ENCODE peak calls at places on chromosomes 1 and 21, in five cellular contexts. P is H9; R is CD4-positive, alpha-beta T cell; T is testis; O is dorsolateral prefrontal cortex. S is an unnamed sample.

GRCh38 chr1:107593436-107594209 is 371.4 kb downstream of the VAV3 start:
- DNase-seq in O (no peak), P (no peak), T (no peak), R (no peak), S (no peak)

GRCh38 chr1:14413809-14414208 is 184.7 kb upstream of the KAZN start:
- DNase-seq in R (no peak), O (peak), T (no peak), P (no peak), S (no peak)

GRCh38 chr1:48684381-48684780 is 92.3 kb downstream of the BEND5 start:
- DNase-seq in O (no peak), P (no peak), R (no peak), T (no peak), S (no peak)

GRCh38 chr1:76247261-76247852 is 172.8 kb downstream of the ST6GALNAC3 start:
- DNase-seq in O (no peak), P (no peak), R (no peak), T (no peak), S (peak)

GRCh38 chr1:235102993-235103411 is 25.6 kb downstream of the TOMM20 start:
- DNase-seq in R (no peak), T (no peak), P (no peak), O (no peak), S (no peak)

GRCh38 chr21:37072239-37072987 is 458 bp downstream of the PIGP start:
- DNase-seq in P (no peak), T (peak), R (peak), O (peak), S (peak)

GRCh38 chr21:17795084-17796036 is 23.8 kb downstream of the C21orf91 start:
- DNase-seq in T (no peak), P (no peak), O (no peak), R (no peak), S (no peak)

GRCh38 chr1:41528726-41529605 is 44.5 kb upstream of the EDN2 start:
- DNase-seq in T (no peak), R (no peak), O (peak), P (no peak), S (no peak)

GRCh38 chr1:178772952-178773351 is 47.9 kb downstream of the RALGPS2 start:
- DNase-seq in P (no peak), T (no peak), R (no peak), O (no peak), S (no peak)

GRCh38 chr1:224769987-224770693 is 154.0 kb downstream of the CNIH3 start:
- DNase-seq in T (no peak), O (no peak), R (no peak), P (no peak), S (no peak)

GRCh38 chr1:151613275-151613867 is 1.5 kb downstream of the SNX27 start:
- DNase-seq in T (no peak), R (no peak), P (no peak), O (no peak), S (no peak)

GRCh38 chr1:174258148-174258550 is 98.8 kb downstream of the RABGAP1L start:
- DNase-seq in T (peak), O (no peak), R (peak), P (peak), S (peak)

GRCh38 chr21:41139275-41139674 is 28.7 kb upstream of the BACE2 start:
- DNase-seq in T (no peak), O (no peak), R (no peak), P (no peak), S (no peak)

GRCh38 chr1:39886757-39887231 is 3.5 kb upstream of the TRIT1 start:
- DNase-seq in T (no peak), R (no peak), P (no peak), O (no peak), S (no peak)

GRCh38 chr21:25664462-25665070 is 25.5 kb downstream of the JAM2 start:
- DNase-seq in T (no peak), P (no peak), O (no peak), R (no peak), S (no peak)

GRCh38 chr1:21312407-21312992 is 22.2 kb upstream of the ECE1 start:
- DNase-seq in O (no peak), P (no peak), R (no peak), T (no peak), S (no peak)

GRCh38 chr1:153387001-153387400 is 3.9 kb downstream of the S100A8 start:
- DNase-seq in T (no peak), R (no peak), P (no peak), O (no peak), S (no peak)

GRCh38 chr1:66438062-66438970 is 95.6 kb upstream of the SGIP1 start:
- DNase-seq in R (no peak), P (no peak), T (no peak), O (no peak), S (no peak)

GRCh38 chr1:172969611-172970010 is 81.1 kb downstream of the TNFSF18 start:
- DNase-seq in P (no peak), O (no peak), T (no peak), R (no peak), S (no peak)

GRCh38 chr1:203599875-203600781 is 26.5 kb upstream of the ATP2B4 start:
- DNase-seq in O (no peak), T (no peak), P (no peak), R (no peak), S (peak)

GRCh38 chr1:181784039-181784683 is 277.4 kb downstream of the ZNF648 start:
- DNase-seq in P (no peak), R (no peak), T (no peak), O (no peak), S (no peak)

GRCh38 chr1:165444897-165445370 is at the start of gene RXRG:
- DNase-seq in P (peak), T (peak), R (no peak), O (no peak), S (peak)

GRCh38 chr1:167881786-167882185 is 32.1 kb downstream of the ADCY10 start:
- DNase-seq in O (no peak), P (no peak), T (no peak), R (no peak), S (no peak)

GRCh38 chr1:207959141-207959825 is 48.4 kb upstream of the CD34 start:
- DNase-seq in T (peak), R (no peak), O (no peak), P (peak), S (no peak)

GRCh38 chr1:175188936-175189335 is 3.6 kb downstream of the KIAA0040 start:
- DNase-seq in P (no peak), R (peak), T (no peak), O (no peak), S (no peak)

GRCh38 chr1:154442006-154442740 is 37.0 kb downstream of the IL6R start:
- DNase-seq in T (no peak), P (no peak), R (no peak), O (no peak), S (peak)

GRCh38 chr1:210233495-210234253 is 1.1 kb downstream of the SERTAD4 start:
- DNase-seq in T (no peak), O (peak), P (peak), R (no peak), S (peak)

GRCh38 chr1:222225171-222225570 is 322.7 kb downstream of the HHIPL2 start:
- DNase-seq in O (no peak), R (no peak), P (no peak), T (no peak), S (no peak)

GRCh38 chr1:180926164-180926981 is 13.7 kb downstream of the KIAA1614 start:
- DNase-seq in T (peak), R (no peak), O (peak), P (no peak), S (peak)

GRCh38 chr1:19391596-19391981 is 79.5 kb downstream of the SLC66A1 start:
- DNase-seq in O (no peak), R (no peak), T (no peak), P (no peak), S (no peak)

GRCh38 chr1:206895837-206896242 is 1.4 kb upstream of the IL24 start:
- DNase-seq in O (no peak), P (no peak), R (no peak), T (no peak), S (peak)

GRCh38 chr1:227781314-227781930 is 34.1 kb upstream of the PRSS38 start:
- DNase-seq in P (peak), O (no peak), T (peak), R (no peak), S (no peak)

GRCh38 chr1:16053781-16054502 is 10.4 kb downstream of the CLCNKB start:
- DNase-seq in O (no peak), T (no peak), R (no peak), P (no peak), S (no peak)

GRCh38 chr1:235939488-235939775 is 72.7 kb upstream of the LYST start:
- DNase-seq in T (no peak), P (no peak), R (no peak), O (no peak), S (no peak)

GRCh38 chr1:112744019-112744578 is 29.0 kb upstream of the PPM1J start:
- DNase-seq in O (no peak), R (no peak), T (peak), P (peak), S (no peak)

GRCh38 chr1:6930901-6931300 is 145.6 kb downstream of the CAMTA1 start:
- DNase-seq in R (no peak), P (no peak), T (no peak), O (no peak), S (no peak)

GRCh38 chr1:25031966-25032667 is 102.0 kb upstream of the RUNX3 start:
- DNase-seq in O (no peak), T (no peak), R (peak), P (no peak), S (no peak)

GRCh38 chr1:182633657-182634281 is 29.6 kb upstream of the RGS16 start:
- DNase-seq in T (no peak), P (no peak), R (no peak), O (no peak), S (peak)

GRCh38 chr1:112251766-112252506 is 144.1 kb upstream of the CTTNBP2NL start:
- DNase-seq in O (no peak), R (no peak), P (no peak), T (no peak), S (no peak)

DNA sequence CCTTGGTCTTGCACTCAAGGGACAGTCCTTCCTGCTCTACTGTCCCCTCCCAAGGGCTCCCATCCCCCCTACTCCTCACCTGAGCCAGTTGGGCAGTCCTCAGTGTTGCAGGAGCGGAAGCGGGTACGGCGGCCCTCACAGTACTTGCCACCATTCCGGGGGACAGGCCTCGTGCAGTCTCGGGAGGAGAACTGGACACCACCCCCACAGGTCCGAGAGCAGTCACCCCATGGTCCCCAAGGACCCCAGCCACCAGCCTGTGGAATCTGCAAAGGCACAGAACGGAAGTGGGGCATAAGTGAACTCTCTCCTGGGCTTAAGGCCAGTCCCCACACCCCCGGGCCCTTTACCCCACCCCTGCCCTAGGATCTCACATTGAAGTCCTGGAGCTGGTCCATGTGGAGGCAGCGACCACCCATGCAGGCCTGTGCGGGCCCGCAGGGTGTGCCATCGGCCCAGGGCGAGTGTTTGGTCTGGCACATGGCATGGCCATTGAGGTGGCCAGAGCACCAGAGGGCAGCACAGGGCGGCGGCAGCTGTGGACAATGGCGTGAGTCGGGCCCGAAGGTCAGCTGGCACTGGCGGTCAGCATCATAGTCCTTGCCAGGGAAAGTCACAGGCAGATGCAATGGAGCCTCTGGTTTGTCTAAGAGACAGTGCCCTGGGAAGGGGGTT is 5.2 kb downstream of the ADAMTS4 start:
- DNase-seq in P (no peak), O (peak), R (no peak), T (peak), S (no peak)
- TF ChIP-seq CTCF in P (no peak), O (peak), R (no peak), T (no peak), S (peak)

DNA sequence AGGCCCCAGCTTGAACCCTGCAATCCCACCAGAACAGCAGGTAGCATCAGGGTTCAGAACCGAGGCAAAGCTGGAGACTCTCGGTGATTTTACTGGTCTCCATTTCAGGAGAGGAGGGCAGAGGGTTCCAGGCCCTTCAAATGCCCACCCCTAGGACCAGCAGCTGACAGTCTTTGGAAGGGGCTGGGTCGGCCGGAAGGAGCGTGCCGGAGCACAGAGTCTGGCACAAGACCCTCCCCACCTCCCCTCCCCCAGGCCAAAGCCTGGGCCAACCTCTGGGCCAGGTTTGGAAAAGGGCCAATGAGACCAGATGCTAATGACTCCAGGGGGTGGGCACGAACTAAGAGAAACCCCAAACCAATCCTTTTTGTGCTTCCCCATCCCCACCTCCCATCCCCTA is 6.9 kb downstream of the FBXO2 start:
- DNase-seq in O (no peak), P (no peak), T (no peak), R (no peak), S (no peak)
- TF ChIP-seq CTCF in O (no peak), P (no peak), T (no peak), R (no peak), S (no peak)

GRCh38 chr21:45575304-45575992 is 33.2 kb upstream of the SLC19A1 start:
- DNase-seq in O (no peak), P (no peak), T (no peak), R (no peak), S (peak)
- TF ChIP-seq CTCF in O (no peak), P (peak), T (no peak), R (no peak), S (peak)

GRCh38 chr1:38615680-38616079 is 243.9 kb downstream of the RRAGC start:
- DNase-seq in O (no peak), R (no peak), T (no peak), P (no peak), S (no peak)
- TF ChIP-seq CTCF in O (no peak), R (no peak), T (no peak), P (peak), S (peak)

GRCh38 chr1:233242827-233243483 is 52.6 kb downstream of the PCNX2 start:
- DNase-seq in R (no peak), P (no peak), T (no peak), O (no peak), S (no peak)

GRCh38 chr1:233240367-233240766 is 55.2 kb downstream of the PCNX2 start:
- DNase-seq in O (no peak), P (no peak), R (no peak), T (no peak), S (no peak)

GRCh38 chr1:233238884-233239432 is 56.6 kb downstream of the PCNX2 start:
- DNase-seq in R (no peak), O (no peak), T (no peak), P (no peak), S (no peak)

GRCh38 chr1:233241782-233242181 is 53.7 kb downstream of the PCNX2 start:
- DNase-seq in R (no peak), P (no peak), T (no peak), O (no peak), S (no peak)

DNA sequence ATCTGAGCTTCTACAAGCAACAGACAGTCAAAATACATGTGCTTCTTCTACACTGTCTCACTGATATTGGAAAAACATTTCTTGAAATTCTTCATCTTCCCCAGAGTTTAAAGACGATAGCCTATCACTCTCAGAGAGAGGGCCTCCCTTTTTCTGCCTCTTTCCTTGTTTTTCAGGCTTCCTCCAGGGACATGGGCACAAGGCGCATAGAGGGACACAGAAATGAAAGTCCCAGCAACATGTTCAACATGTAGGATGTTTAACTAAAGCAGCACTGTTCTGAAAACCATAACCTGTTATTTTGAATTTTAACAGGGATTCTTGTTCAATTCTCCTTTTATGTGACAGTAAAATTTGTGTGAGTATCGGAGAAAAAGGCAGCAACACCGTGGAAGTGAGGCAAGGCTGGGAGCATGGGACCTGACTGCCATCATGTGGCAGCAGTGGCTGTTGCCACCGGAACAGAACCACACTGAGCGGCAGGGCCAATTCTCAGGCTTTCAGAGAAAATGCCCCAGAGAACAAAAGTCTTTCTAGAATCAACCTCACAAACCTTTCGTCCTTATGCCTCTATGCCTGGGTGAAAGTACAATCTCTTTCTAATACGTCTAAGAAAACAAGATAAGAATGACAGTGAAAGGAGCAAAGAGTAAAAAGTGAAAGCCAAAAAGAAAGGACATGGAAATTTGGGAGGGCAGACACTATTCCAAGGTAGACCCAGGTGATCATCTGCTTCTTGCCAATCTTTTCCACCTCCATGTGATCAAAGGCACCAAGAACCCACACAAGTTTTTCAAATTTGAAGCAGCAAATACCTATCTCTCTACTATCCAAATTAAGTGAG is 54.5 kb downstream of the PCNX2 start:
- DNase-seq in R (no peak), O (peak), P (peak), T (peak), S (peak)
- TF ChIP-seq CTCF in R (peak), O (peak), P (peak), T (peak), S (peak)

GRCh38 chr1:104120488-104120887 is 370.8 kb downstream of the AMY1C start:
- DNase-seq in R (no peak), T (no peak), P (no peak), O (no peak), S (no peak)
- TF ChIP-seq CTCF in R (no peak), T (no peak), P (peak), O (no peak), S (no peak)

GRCh38 chr1:54996359-54996868 is 2.3 kb upstream of the BSND start:
- DNase-seq in R (peak), O (peak), T (peak), P (peak), S (peak)
- TF ChIP-seq CTCF in R (peak), O (peak), T (peak), P (peak), S (peak)

GRCh38 chr1:53291574-53291973 is 36.3 kb downstream of the LRP8 start:
- DNase-seq in O (no peak), P (no peak), R (no peak), T (no peak), S (no peak)
- TF ChIP-seq CTCF in O (no peak), P (peak), R (no peak), T (no peak), S (peak)

DNA sequence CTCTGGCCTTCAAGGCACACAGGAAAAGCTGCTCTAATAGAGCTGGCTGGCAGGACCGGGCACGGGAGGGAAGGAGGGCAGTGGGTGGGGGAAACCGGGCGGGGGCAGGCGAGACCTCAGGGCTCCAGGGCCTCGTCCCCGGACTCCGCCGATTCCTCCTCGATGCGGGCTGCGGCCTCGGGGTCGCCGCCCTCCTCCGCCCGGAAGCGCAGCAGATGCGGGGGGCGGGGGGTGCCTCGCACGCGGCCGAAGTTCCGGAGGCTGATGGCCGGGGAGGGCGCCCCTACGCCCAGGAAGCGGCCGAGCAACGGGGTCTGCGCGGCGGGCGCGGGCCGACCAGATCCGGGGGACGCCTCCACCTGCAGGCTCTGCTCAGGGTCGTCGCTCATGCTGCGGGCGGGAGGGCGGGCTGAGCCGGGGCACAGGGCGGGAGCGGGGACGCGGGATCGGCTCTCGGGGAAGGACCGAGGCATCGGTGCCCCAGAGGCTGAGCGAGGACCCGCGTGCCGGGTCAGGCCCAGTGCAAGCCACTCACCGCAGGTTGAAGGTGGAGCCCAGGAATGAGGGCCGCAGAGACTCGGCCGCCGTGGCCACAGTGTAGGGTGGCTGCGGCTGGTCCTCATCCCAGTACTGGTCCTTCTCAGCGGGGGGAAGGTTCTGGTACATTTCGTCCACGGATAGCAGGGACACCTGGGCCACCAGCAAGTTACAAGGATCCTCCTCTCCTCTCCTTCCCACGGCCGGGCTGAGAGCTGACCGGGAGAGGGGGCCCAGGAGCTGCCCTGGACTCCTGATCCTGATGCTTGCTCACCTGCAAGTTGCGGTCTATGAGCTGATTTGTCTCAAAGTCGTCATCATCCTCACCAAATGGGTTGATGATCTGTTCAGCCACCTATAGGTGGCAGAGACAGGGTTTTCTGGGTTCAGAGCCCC is 3.6 kb downstream of the BEST4 start:
- DNase-seq in P (peak), O (no peak), R (no peak), T (no peak), S (no peak)
- TF ChIP-seq CTCF in P (peak), O (no peak), R (peak), T (no peak), S (no peak)

GRCh38 chr1:226657788-226658537 is 81.1 kb downstream of the ITPKB start:
- DNase-seq in O (no peak), P (no peak), T (no peak), R (no peak), S (no peak)
- TF ChIP-seq CTCF in O (peak), P (no peak), T (no peak), R (no peak), S (no peak)

S was measured in WERI-Rb-1.